ENCODE peak calls at places on chromosomes 1 and 21, in four cellular contexts. G, U, A and H are unnamed samples. For H3K27me3, the result is how much of the 10 kb centered on the place peaks cover.

GRCh38 chr1:2108213-2108876 is 58.1 kb downstream of the PRKCZ start:
- DNase-seq in G (peak), U (peak), A (peak), H (no peak)

GRCh38 chr1:235244969-235245592 is 82.9 kb downstream of the ARID4B start:
- DNase-seq in G (no peak), U (no peak), A (no peak), H (no peak)

GRCh38 chr1:8870605-8871538 is 7.6 kb downstream of the ENO1 start:
- DNase-seq in G (peak), U (no peak), A (no peak), H (no peak)

GRCh38 chr1:210456731-210457130 is 128.0 kb downstream of the HHAT start:
- DNase-seq in G (no peak), U (no peak), A (no peak), H (no peak)

GRCh38 chr1:155219592-155220031 is 11.1 kb downstream of the MTX1 start:
- DNase-seq in G (no peak), U (peak), A (peak), H (no peak)

GRCh38 chr1:243924588-243925349 is 74.7 kb upstream of the AKT3 start:
- DNase-seq in G (peak), U (peak), A (peak), H (no peak)

GRCh38 chr1:45713711-45714110 is 25.7 kb downstream of the TMEM69 start:
- DNase-seq in G (no peak), U (no peak), A (no peak), H (no peak)

GRCh38 chr1:47643506-47644215 is 205.8 kb downstream of the FOXD2 start:
- DNase-seq in G (peak), U (peak), A (no peak), H (no peak)

GRCh38 chr1:906532-907420 is 16.9 kb upstream of the SAMD11 start:
- DNase-seq in G (peak), U (no peak), A (peak), H (peak)

GRCh38 chr1:6483010-6483760 is 8.3 kb downstream of the PLEKHG5 start:
- DNase-seq in G (no peak), U (no peak), A (no peak), H (no peak)

GRCh38 chr1:12536023-12536639 is 81.9 kb downstream of the DHRS3 start:
- DNase-seq in G (no peak), U (no peak), A (no peak), H (no peak)

GRCh38 chr1:48329489-48329888 is 107.0 kb downstream of the SLC5A9 start:
- DNase-seq in G (peak), U (no peak), A (peak), H (no peak)

GRCh38 chr1:4585216-4585615 is 69.2 kb upstream of the AJAP1 start:
- DNase-seq in G (no peak), U (peak), A (no peak), H (peak)

GRCh38 chr1:143691400-143691891 is 280.3 kb downstream of the FAM72C start:
- DNase-seq in G (peak), U (peak), A (peak), H (no peak)

GRCh38 chr1:69967245-69967766 is 238.1 kb downstream of the LRRC40 start:
- DNase-seq in G (peak), U (peak), A (no peak), H (no peak)

GRCh38 chr1:184497962-184498723 is 111.3 kb downstream of the C1orf21 start:
- DNase-seq in G (peak), U (peak), A (no peak), H (no peak)

GRCh38 chr1:45328680-45329079 is 2.0 kb downstream of the HPDL start:
- DNase-seq in G (no peak), U (peak), A (no peak), H (no peak)

GRCh38 chr1:22709227-22709626 is 1.4 kb upstream of the EPHB2 start:
- DNase-seq in G (peak), U (peak), A (no peak), H (no peak)

GRCh38 chr1:75991497-75992114 is 59.4 kb upstream of the ASB17 start:
- DNase-seq in G (peak), U (peak), A (peak), H (peak)

GRCh38 chr1:22508329-22508728 is 55.0 kb upstream of the EPHA8 start:
- DNase-seq in G (no peak), U (no peak), A (no peak), H (no peak)

GRCh38 chr1:202046227-202046626 is 35.8 kb downstream of the ELF3 start:
- DNase-seq in G (no peak), U (no peak), A (no peak), H (peak)

GRCh38 chr1:219340796-219341195 is 167.1 kb downstream of the LYPLAL1 start:
- DNase-seq in G (peak), U (no peak), A (peak), H (no peak)

GRCh38 chr1:180228648-180229482 is 1.2 kb upstream of the LHX4 start:
- DNase-seq in G (peak), U (peak), A (no peak), H (no peak)

GRCh38 chr1:20899154-20899972 is 112.3 kb upstream of the HP1BP3 start:
- DNase-seq in G (no peak), U (no peak), A (no peak), H (no peak)

GRCh38 chr1:216140650-216141547 is 282.3 kb downstream of the USH2A start:
- DNase-seq in G (peak), U (no peak), A (no peak), H (no peak)

GRCh38 chr1:55803429-55803828 is 588.3 kb upstream of the USP24 start:
- DNase-seq in G (no peak), U (no peak), A (no peak), H (no peak)

GRCh38 chr1:172993640-172994039 is 57.1 kb downstream of the TNFSF18 start:
- DNase-seq in G (peak), U (peak), A (no peak), H (no peak)

GRCh38 chr1:101004061-101004460 is 21.5 kb downstream of the DPH5 start:
- DNase-seq in G (peak), U (peak), A (peak), H (no peak)

GRCh38 chr1:44500181-44501021 is 95.3 kb downstream of the RNF220 start:
- DNase-seq in G (peak), U (peak), A (peak), H (no peak)

GRCh38 chr21:36691539-36692124 is 7.3 kb upstream of the SIM2 start:
- DNase-seq in G (no peak), U (peak), A (no peak), H (no peak)

GRCh38 chr1:114025609-114026401 is 46.5 kb downstream of the OLFML3 start:
- DNase-seq in G (peak), U (no peak), A (peak), H (no peak)

GRCh38 chr1:162908780-162909179 is 47.8 kb upstream of the CCDC190 start:
- DNase-seq in G (peak), U (no peak), A (peak), H (no peak)

GRCh38 chr1:206685749-206686485 is 1.2 kb downstream of the MAPKAPK2 start:
- DNase-seq in G (peak), U (peak), A (peak), H (peak)

GRCh38 chr1:192476802-192477298 is 98.7 kb upstream of the RGS1 start:
- DNase-seq in G (peak), U (no peak), A (peak), H (no peak)
- H3K4me3 ChIP-seq in G (peak), U (no peak), A (no peak), H (no peak)

DNA sequence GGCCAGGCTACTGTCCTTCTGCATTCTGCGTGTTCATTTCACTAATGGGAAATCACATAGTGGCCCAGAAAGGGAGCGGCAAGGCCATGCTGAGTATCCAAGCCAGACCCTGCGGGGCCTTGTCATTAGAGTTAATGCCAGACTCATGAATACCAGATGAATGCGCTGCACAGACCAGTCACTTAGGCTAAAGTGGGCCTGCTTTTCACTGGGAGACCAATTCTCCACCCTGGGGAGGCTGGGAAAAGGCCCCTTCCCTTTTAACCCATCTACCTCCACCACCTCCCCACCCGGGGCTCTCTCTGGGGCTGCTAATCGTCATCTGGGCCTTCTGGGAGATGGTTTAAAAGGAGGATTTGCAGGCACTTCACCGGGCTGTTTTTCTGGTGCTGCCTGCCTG is 17.1 kb upstream of the GRIK3 start:
- DNase-seq in G (no peak), U (no peak), A (no peak), H (no peak)
- H3K27me3 ChIP-seq in G (under half), U (under half), A (under half), H (under half)

DNA sequence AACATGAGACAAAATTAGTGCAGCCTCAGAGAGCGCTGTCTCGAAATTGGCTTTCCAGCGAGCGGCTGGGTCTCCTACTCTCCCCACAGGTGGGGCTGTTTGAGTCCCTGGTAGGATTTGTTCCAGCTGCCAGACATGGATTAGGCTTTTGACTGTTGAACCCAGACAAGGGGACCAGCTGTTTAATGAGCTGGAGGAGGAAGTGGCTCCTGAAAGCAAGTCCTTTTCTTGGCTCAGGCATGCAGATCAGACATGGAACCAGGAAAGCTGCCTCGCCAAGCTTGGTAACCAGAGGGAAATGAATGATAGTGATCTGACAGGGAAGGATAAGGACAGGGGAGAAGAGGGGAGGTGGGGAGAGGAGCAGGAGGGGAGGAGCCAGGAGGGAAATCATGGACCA is 69.7 kb downstream of the UBIAD1 start:
- DNase-seq in G (no peak), U (peak), A (no peak), H (no peak)
- H3K4me3 ChIP-seq in G (no peak), U (no peak), A (no peak), H (no peak)

GRCh38 chr1:3365519-3366158 is 88.8 kb upstream of the ARHGEF16 start:
- DNase-seq in G (no peak), U (no peak), A (peak), H (no peak)

GRCh38 chr1:3368059-3368458 is 86.4 kb upstream of the ARHGEF16 start:
- DNase-seq in G (no peak), U (no peak), A (no peak), H (no peak)

GRCh38 chr1:3368711-3369436 is 85.6 kb upstream of the ARHGEF16 start:
- DNase-seq in G (peak), U (no peak), A (peak), H (no peak)

GRCh38 chr1:3366181-3367051 is 88.0 kb upstream of the ARHGEF16 start:
- DNase-seq in G (peak), U (no peak), A (peak), H (no peak)

GRCh38 chr1:3367376-3367775 is 87.1 kb upstream of the ARHGEF16 start:
- DNase-seq in G (no peak), U (no peak), A (no peak), H (no peak)
- H3K27me3 ChIP-seq in G (under half), U (under half), A (under half), H (under half)

GRCh38 chr21:23817337-23817736 is 1789.9 kb downstream of the MRPL39 start:
- DNase-seq in G (no peak), U (no peak), A (no peak), H (no peak)

GRCh38 chr21:23809573-23809972 is 1797.7 kb downstream of the MRPL39 start:
- DNase-seq in G (no peak), U (no peak), A (no peak), H (no peak)

GRCh38 chr21:23812485-23812884 is 1794.8 kb downstream of the MRPL39 start:
- DNase-seq in G (no peak), U (no peak), A (no peak), H (no peak)

DNA sequence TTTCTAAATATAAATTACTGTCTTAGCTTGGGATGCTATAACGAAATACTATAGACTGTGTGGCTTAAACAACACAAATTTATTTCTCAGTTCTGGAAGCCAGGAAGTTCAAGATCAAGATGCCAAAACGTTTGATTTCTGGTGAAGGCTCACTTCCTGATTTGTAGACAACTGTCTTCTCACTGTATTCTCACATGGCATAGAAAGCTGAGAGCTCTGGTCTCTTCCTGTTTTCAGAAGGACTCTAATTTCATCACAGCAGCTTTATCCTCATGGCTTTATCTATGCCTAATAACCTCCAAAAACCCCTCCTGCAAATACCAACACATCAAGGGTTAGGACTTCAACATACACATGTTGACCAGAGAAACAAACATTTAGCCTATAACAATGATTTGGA is 1795.5 kb downstream of the MRPL39 start:
- DNase-seq in G (no peak), U (no peak), A (no peak), H (no peak)
- H3K4me3 ChIP-seq in G (no peak), U (no peak), A (no peak), H (no peak)